ENCODE peak calls at places on chromosomes 12 and 14, in six cellular contexts. K is CD4-positive, alpha-beta T cell; U is lower lobe of right lung; R is left lung; C is uterus; H is neural progenitor cell. V is an unnamed sample.

GRCh38 chr14:55807059-55807499 is 227.1 kb downstream of the KTN1 start:
- DNase-seq in U (peak), H (no peak), R (peak), C (peak), K (peak), V (no peak)

GRCh38 chr14:68473794-68474193 is 319.1 kb downstream of the ZFP36L1 start:
- DNase-seq in K (no peak), H (no peak), U (no peak), R (no peak), C (no peak), V (no peak)

GRCh38 chr14:75831455-75831854 is 150.3 kb downstream of the TGFB3 start:
- DNase-seq in K (peak), H (no peak), U (peak), C (peak), R (peak), V (no peak)

GRCh38 chr12:120421701-120422100 is 16.2 kb upstream of the COX6A1 start:
- DNase-seq in U (no peak), R (no peak), C (no peak), K (no peak), H (peak), V (no peak)

GRCh38 chr12:45415393-45415817 is 199.5 kb downstream of the ANO6 start:
- DNase-seq in H (no peak), K (no peak), U (no peak), C (peak), R (peak), V (peak)

GRCh38 chr14:74979442-74980397 is 23.0 kb upstream of the EIF2B2 start:
- DNase-seq in K (no peak), U (no peak), C (no peak), R (no peak), H (peak), V (no peak)

GRCh38 chr12:16155938-16156337 is 121.5 kb downstream of the SLC15A5 start:
- DNase-seq in R (no peak), H (no peak), C (no peak), U (no peak), K (no peak), V (no peak)

GRCh38 chr12:119938049-119938667 is 50.9 kb upstream of the BICDL1 start:
- DNase-seq in H (peak), U (no peak), R (no peak), K (peak), C (no peak), V (peak)

GRCh38 chr12:57698414-57698813 is 4.5 kb downstream of the OS9 start:
- DNase-seq in C (no peak), U (no peak), R (no peak), K (no peak), H (no peak), V (no peak)

GRCh38 chr12:12405882-12406281 is 49.0 kb downstream of the BORCS5 start:
- DNase-seq in U (peak), C (peak), H (no peak), K (no peak), R (peak), V (no peak)

GRCh38 chr12:12723147-12723680 is 6.0 kb downstream of the CDKN1B start:
- DNase-seq in K (no peak), H (no peak), R (no peak), U (no peak), C (no peak), V (no peak)

GRCh38 chr12:66744956-66745383 is 66.1 kb upstream of the GRIP1 start:
- DNase-seq in H (no peak), K (no peak), R (no peak), U (no peak), C (no peak), V (no peak)

GRCh38 chr14:21049263-21049662 is 7.1 kb downstream of the RNASE7 start:
- DNase-seq in K (no peak), H (no peak), C (no peak), U (no peak), R (no peak), V (no peak)

GRCh38 chr12:115835445-115835844 is 442.0 kb downstream of the MED13L start:
- DNase-seq in H (no peak), C (no peak), R (no peak), K (no peak), U (no peak), V (no peak)

GRCh38 chr14:101061411-101062064 is 158.0 kb upstream of the RTL1 start:
- DNase-seq in R (peak), C (no peak), U (no peak), H (no peak), K (no peak), V (no peak)

GRCh38 chr12:73106296-73106695 is 834.1 kb downstream of the TRHDE start:
- DNase-seq in K (no peak), U (no peak), C (no peak), H (no peak), R (no peak), V (no peak)

GRCh38 chr12:4104722-4105244 is 168.8 kb upstream of the CCND2 start:
- DNase-seq in H (no peak), K (no peak), U (no peak), R (no peak), C (no peak), V (no peak)

GRCh38 chr14:92987148-92987570 is 64.2 kb downstream of the CHGA start:
- DNase-seq in K (no peak), U (no peak), C (no peak), H (no peak), R (no peak), V (no peak)

GRCh38 chr12:43812042-43812441 is 5.9 kb upstream of the TWF1 start:
- DNase-seq in K (no peak), R (no peak), C (no peak), U (no peak), H (no peak), V (no peak)

GRCh38 chr12:57522887-57523705 is 472 bp downstream of the MBD6 start:
- DNase-seq in K (peak), C (peak), R (peak), U (peak), H (no peak), V (no peak)

GRCh38 chr14:77903233-77903632 is 103.3 kb downstream of the ADCK1 start:
- DNase-seq in U (no peak), C (no peak), K (no peak), R (no peak), H (no peak), V (no peak)

GRCh38 chr14:100192250-100192671 is 32.8 kb upstream of the DEGS2 start:
- DNase-seq in H (no peak), U (peak), C (peak), R (no peak), K (no peak), V (no peak)

GRCh38 chr14:96136361-96136760 is 68.3 kb upstream of the BDKRB2 start:
- DNase-seq in U (no peak), H (no peak), K (no peak), C (no peak), R (no peak), V (no peak)

GRCh38 chr12:74689929-74690328 is 152.3 kb downstream of the ATXN7L3B start:
- DNase-seq in C (no peak), H (no peak), R (no peak), K (no peak), U (no peak), V (no peak)

GRCh38 chr12:12376636-12377448 is 20.0 kb downstream of the BORCS5 start:
- DNase-seq in C (no peak), U (no peak), R (no peak), K (no peak), H (peak), V (peak)

GRCh38 chr14:54830650-54831049 is 72.0 kb downstream of the GCH1 start:
- DNase-seq in H (no peak), U (no peak), C (no peak), R (no peak), K (no peak), V (no peak)

GRCh38 chr14:33742166-33742565 is 208.7 kb downstream of the EGLN3 start:
- DNase-seq in U (no peak), K (no peak), R (no peak), H (no peak), C (no peak), V (no peak)
- H3K27ac ChIP-seq in U (no peak), K (no peak), R (no peak), H (no peak), C (no peak), V (no peak)

GRCh38 chr12:49705479-49706267 is 1.5 kb downstream of the FMNL3 start:
- DNase-seq in U (peak), K (no peak), C (no peak), R (peak), H (no peak), V (no peak)

GRCh38 chr12:49702009-49702408 is 5.2 kb downstream of the FMNL3 start:
- DNase-seq in K (no peak), U (no peak), C (no peak), H (no peak), R (no peak), V (no peak)

GRCh38 chr12:49702676-49703228 is 4.5 kb downstream of the FMNL3 start:
- DNase-seq in R (no peak), C (no peak), K (no peak), U (no peak), H (no peak), V (no peak)

GRCh38 chr12:49706351-49707126 is 666 bp downstream of the FMNL3 start:
- DNase-seq in U (peak), R (peak), K (no peak), C (peak), H (peak), V (no peak)

GRCh38 chr12:49703647-49704137 is 3.5 kb downstream of the FMNL3 start:
- DNase-seq in K (no peak), U (no peak), H (no peak), R (no peak), C (no peak), V (peak)
- H3K27ac ChIP-seq in K (no peak), U (no peak), H (no peak), R (peak), C (no peak), V (peak)

DNA sequence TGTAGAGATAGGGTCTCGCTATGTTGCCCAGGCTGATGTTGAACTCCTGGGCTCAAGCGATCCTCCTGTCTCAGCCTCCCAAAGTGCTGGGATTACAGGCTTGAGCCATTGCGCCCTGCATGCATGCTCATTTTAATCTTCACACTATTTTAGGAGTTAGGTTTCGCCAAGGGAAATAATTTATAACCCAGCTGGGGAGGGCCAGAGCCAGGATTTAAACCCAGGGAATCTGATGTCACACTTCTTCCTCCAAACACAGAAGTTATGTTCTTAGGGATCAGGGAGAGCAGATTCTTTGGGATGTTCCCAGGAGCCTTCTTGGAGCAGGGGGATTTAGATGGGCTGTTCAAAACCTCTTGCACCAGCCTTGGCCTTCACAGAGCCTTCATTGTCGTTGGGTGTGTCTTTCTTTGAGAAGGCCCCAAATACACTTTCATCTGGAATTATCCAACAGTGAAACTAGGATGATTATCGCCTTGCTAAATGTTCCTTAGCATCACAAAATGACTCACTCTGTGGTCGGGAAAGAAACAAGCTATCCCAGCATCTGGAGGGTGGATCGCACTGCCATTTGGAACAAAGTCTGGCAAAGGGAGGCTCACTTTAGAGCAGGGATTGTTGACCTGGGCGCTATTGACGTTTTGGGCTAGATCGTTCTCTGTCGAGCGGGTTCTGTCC is 8.2 kb upstream of the PPP1CC start:
- DNase-seq in C (peak), U (no peak), R (no peak), H (no peak), K (no peak), V (no peak)
- H3K27ac ChIP-seq in C (peak), U (no peak), R (no peak), H (no peak), K (no peak), V (no peak)

GRCh38 chr12:106137456-106138278 is 1.1 kb downstream of the NUAK1 start:
- DNase-seq in U (no peak), C (no peak), H (peak), R (no peak), K (no peak), V (no peak)
- H3K27ac ChIP-seq in U (peak), C (peak), H (no peak), R (peak), K (no peak), V (peak)

DNA sequence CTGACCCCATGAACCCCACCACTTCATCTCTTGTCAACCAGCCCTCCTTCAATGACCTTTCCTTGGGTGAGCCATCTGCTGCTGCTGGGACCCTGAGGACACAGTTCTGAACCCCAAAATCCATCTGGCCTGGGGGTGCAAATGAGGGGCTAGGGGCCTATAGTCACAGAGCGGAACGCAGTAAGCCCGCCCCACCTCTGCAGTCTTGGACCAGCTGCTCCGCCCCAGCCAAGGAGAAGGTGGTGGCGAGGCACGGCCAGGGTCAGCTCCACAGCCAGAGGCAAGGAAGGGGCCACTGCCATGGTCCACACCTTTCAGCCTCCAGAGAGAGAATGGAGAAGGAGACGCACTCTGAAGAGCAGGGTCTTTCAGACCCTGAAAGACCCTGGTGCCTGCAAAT is 5.1 kb downstream of the TMEM179 start:
- DNase-seq in R (peak), H (no peak), C (no peak), U (peak), K (no peak), V (no peak)
- H3K27ac ChIP-seq in R (no peak), H (no peak), C (no peak), U (no peak), K (no peak), V (no peak)

DNA sequence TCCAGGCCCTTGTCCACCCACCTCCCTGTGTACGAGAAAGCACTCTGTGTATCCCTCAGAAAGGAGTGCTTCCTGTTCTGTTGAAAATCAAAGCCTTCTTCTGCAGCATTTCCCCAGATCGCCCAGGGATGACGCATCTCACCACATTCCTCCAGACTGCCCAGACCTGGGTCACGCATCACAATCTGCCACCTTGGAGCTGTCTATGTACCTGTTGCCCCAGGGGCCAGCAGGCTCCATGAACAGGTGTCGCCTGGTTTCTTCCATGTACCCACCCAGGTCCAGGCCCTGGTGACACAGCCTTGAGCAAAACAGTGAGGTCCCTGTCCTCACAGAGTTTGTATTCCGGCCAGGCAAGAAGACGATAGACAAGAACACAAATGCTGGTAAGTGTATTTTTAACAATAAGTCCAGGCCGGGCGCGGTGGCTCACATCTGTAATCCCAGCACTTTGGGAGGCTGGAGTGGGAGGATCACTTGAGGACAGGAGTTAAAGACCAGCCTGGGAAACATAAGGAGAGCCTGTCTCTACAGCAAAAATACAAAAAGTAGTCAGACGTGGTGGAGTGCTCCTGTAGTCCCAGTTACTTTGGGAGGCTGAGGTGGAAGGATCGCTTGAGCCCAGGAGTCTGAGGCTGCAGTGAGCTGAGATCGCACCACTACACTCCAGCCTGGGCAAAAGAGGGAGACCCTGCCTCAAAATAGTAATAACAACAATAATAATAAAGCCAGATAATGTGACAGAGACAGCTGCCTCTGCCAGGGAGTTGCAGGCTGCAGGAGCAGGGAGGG is 6.8 kb upstream of the PPP1R13B start:
- DNase-seq in H (no peak), C (no peak), U (peak), R (no peak), K (no peak), V (no peak)
- H3K27ac ChIP-seq in H (no peak), C (no peak), U (peak), R (no peak), K (no peak), V (no peak)

DNA sequence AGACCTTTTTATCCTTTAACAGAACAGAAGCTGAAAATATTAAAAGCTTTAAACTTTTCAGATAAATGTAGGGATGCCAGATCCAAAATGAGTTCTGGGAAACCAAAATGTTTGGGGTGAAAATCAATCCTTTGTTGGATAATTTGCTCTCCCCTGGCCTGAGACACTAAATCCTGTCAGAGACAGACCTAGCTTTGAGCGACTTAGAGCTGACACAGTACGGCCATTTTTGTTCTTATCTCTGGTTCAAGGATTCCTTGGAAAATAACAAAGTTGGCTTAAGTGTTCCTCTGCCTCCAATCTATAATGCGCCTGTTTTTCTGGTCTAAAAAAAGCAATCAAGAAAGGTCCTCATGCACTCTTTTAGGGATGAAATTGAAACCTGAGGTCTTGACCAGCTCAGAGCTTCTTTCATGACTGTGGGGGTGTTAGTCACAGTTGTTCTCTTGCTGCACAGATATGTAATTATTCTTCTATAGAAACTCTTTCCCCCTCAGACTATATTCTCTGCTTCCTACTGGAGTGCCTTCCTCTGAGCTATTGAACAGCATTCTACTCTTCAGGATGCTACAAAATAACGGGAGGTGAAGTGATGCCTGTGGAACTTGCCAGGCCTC is 52.3 kb upstream of the EGLN3 start:
- DNase-seq in R (no peak), C (no peak), U (no peak), H (no peak), K (no peak), V (no peak)
- H3K27ac ChIP-seq in R (no peak), C (peak), U (no peak), H (no peak), K (no peak), V (no peak)

DNA sequence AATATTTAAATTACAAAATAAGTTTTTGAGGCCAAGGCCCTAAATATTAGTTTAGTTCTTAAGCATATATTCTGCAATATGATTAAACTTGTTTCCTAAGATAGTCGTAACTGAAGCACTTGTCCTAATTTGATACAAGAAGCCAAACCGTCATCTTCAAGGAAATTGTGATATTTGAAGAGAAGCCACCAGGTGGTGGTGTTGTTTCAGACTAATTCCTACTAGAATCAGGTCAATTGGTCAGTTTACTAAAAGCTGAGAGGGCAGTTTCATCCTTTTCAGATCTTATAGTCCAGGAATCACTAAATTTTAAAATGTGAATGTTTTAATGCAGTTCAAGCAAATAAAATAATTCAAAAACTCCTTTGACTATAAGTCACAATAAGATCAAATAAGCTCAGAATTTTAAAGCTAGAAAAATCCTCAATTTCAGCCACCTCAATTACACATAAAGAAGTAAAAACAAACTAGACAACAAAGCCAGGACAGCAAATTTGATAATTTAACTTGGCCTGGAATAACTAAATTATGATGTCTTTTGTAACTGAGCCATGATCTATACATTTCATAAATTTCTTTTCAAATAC is 7.1 kb upstream of the ARL1 start:
- DNase-seq in U (no peak), K (no peak), H (peak), R (no peak), C (no peak), V (peak)
- H3K27ac ChIP-seq in U (no peak), K (no peak), H (no peak), R (no peak), C (no peak), V (no peak)

GRCh38 chr12:89969098-89969497 is 260.5 kb upstream of the ATP2B1 start:
- DNase-seq in H (no peak), K (no peak), R (no peak), U (no peak), C (no peak), V (no peak)
- H3K27ac ChIP-seq in H (no peak), K (no peak), R (no peak), U (no peak), C (no peak), V (no peak)

V was measured in AG04450.